ENCODE peak calls at places on chromosomes 1 and 21, in five cellular contexts. A is aorta, L is left ventricle myocardium inferior, E is suprapubic skin, R is Caco-2. D is an unnamed sample.

GRCh38 chr21:42444745-42445059 is 41.0 kb downstream of the UBASH3A start:
- DNase-seq in A (no peak), L (no peak), E (no peak), R (no peak), D (no peak)

GRCh38 chr1:24526940-24527542 is 24.4 kb downstream of the RCAN3 start:
- DNase-seq in A (no peak), L (no peak), E (no peak), R (no peak), D (no peak)

GRCh38 chr21:29155118-29155932 is 24.9 kb downstream of the MAP3K7CL start:
- DNase-seq in A (peak; percentile 81), L (peak; percentile 69), E (peak; percentile 66), R (no peak), D (peak; percentile 41)

GRCh38 chr1:204041232-204041767 is 31.6 kb upstream of the SOX13 start:
- DNase-seq in A (no peak), L (peak; percentile 36), E (peak; percentile 82), R (no peak), D (no peak)

GRCh38 chr1:200381256-200381980 is 28.4 kb downstream of the ZNF281 start:
- DNase-seq in A (no peak), L (no peak), E (no peak), R (no peak), D (no peak)

GRCh38 chr21:37877171-37877570 is 39.1 kb downstream of the KCNJ6 start:
- DNase-seq in A (no peak), L (no peak), E (no peak), R (no peak), D (no peak)

GRCh38 chr1:2972879-2973575 is 48.2 kb upstream of the ACTRT2 start:
- DNase-seq in A (no peak), L (no peak), E (peak; percentile 50), R (no peak), D (no peak)

GRCh38 chr1:43274125-43274803 is 4.5 kb downstream of the TMEM125 start:
- DNase-seq in A (no peak), L (no peak), E (peak; percentile 53), R (no peak), D (no peak)

GRCh38 chr1:55213029-55213884 is 1.9 kb downstream of the USP24 start:
- DNase-seq in A (no peak), L (no peak), E (no peak), R (no peak), D (no peak)

GRCh38 chr1:164846731-164847691 is 288.0 kb downstream of the PBX1 start:
- DNase-seq in A (no peak), L (no peak), E (no peak), R (no peak), D (no peak)

GRCh38 chr1:65371544-65371943 is 48.9 kb upstream of the LEPR start:
- DNase-seq in A (no peak), L (no peak), E (no peak), R (no peak), D (no peak)

GRCh38 chr1:59179673-59180072 is 117.2 kb upstream of the FGGY start:
- DNase-seq in A (no peak), L (no peak), E (no peak), R (no peak), D (no peak)

GRCh38 chr1:184606786-184607185 is 147.9 kb downstream of the EDEM3 start:
- DNase-seq in A (no peak), L (no peak), E (no peak), R (no peak), D (no peak)

GRCh38 chr1:203444077-203444683 is 31.4 kb upstream of the PRELP start:
- DNase-seq in A (no peak), L (no peak), E (no peak), R (no peak), D (no peak)

GRCh38 chr1:96966536-96967138 is 245.1 kb downstream of the PTBP2 start:
- DNase-seq in A (peak; percentile 78), L (peak; percentile 69), E (peak; percentile 75), R (peak; percentile 62), D (peak; percentile 57)

GRCh38 chr1:72009170-72009569 is 273.2 kb downstream of the NEGR1 start:
- DNase-seq in A (no peak), L (no peak), E (no peak), R (no peak), D (no peak)

GRCh38 chr1:90579212-90579802 is 137.8 kb downstream of the BARHL2 start:
- DNase-seq in A (no peak), L (no peak), E (no peak), R (no peak), D (no peak)

GRCh38 chr1:92410706-92411105 is 76.0 kb downstream of the GFI1 start:
- DNase-seq in A (no peak), L (no peak), E (no peak), R (no peak), D (no peak)

GRCh38 chr1:2799811-2800663 is 1.5 kb downstream of the TTC34 start:
- DNase-seq in A (peak; percentile 43), L (no peak), E (peak; percentile 57), R (no peak), D (peak; percentile 79)

GRCh38 chr1:204213668-204214662 is at the start of gene GOLT1A:
- DNase-seq in A (peak; percentile 69), L (peak; percentile 36), E (peak; percentile 74), R (peak; percentile 97), D (peak; percentile 90)

GRCh38 chr1:109277434-109278204 is 5.3 kb downstream of the PSRC1 start:
- DNase-seq in A (peak; percentile 84), L (peak; percentile 78), E (peak; percentile 80), R (peak; percentile 84), D (peak; percentile 92)

GRCh38 chr1:24768873-24769605 is 23.8 kb downstream of the CLIC4 start:
- DNase-seq in A (no peak), L (no peak), E (no peak), R (no peak), D (no peak)

GRCh38 chr1:69409731-69410456 is 157.8 kb upstream of the LRRC7 start:
- DNase-seq in A (no peak), L (no peak), E (no peak), R (no peak), D (peak; percentile 38)

GRCh38 chr1:22111115-22111514 is 31.8 kb downstream of the WNT4 start:
- DNase-seq in A (no peak), L (no peak), E (no peak), R (no peak), D (no peak)

GRCh38 chr1:59506952-59507351 is 210.1 kb downstream of the FGGY start:
- DNase-seq in A (peak; percentile 67), L (no peak), E (no peak), R (no peak), D (peak; percentile 55)

GRCh38 chr1:201740086-201740541 is 88.8 kb upstream of the IPO9 start:
- DNase-seq in A (no peak), L (no peak), E (no peak), R (no peak), D (no peak)

GRCh38 chr1:40980453-40981121 is 1.1 kb downstream of the CTPS1 start:
- DNase-seq in A (no peak), L (peak; percentile 25), E (peak; percentile 67), R (peak; percentile 55), D (no peak)

GRCh38 chr1:33943978-33944377 is 80.1 kb downstream of the HMGB4 start:
- DNase-seq in A (no peak), L (no peak), E (no peak), R (no peak), D (peak; percentile 48)

GRCh38 chr1:245860681-245861552 is 646.2 kb downstream of the SMYD3 start:
- DNase-seq in A (no peak), L (no peak), E (no peak), R (no peak), D (no peak)

GRCh38 chr1:231329483-231329882 is 8.2 kb downstream of the EXOC8 start:
- DNase-seq in A (no peak), L (no peak), E (no peak), R (no peak), D (no peak)

GRCh38 chr21:31260790-31261189 is 83.3 kb downstream of the TIAM1 start:
- DNase-seq in A (no peak), L (no peak), E (no peak), R (no peak), D (no peak)

GRCh38 chr1:23963617-23964234 is 4.1 kb downstream of the PNRC2 start:
- DNase-seq in A (no peak), L (no peak), E (no peak), R (no peak), D (no peak)

GRCh38 chr1:50783286-50783685 is 176.8 kb downstream of the FAF1 start:
- DNase-seq in A (no peak), L (no peak), E (no peak), R (no peak), D (no peak)

GRCh38 chr1:50787266-50787665 is 172.8 kb downstream of the FAF1 start:
- DNase-seq in A (no peak), L (no peak), E (no peak), R (no peak), D (no peak)
- H3K4me3 ChIP-seq in A (no peak overlapping the region), L (no peak overlapping the region), E (no peak overlapping the region), R (no peak overlapping the region), D (no peak overlapping the region)

GRCh38 chr1:230228234-230228897 is 161.3 kb downstream of the GALNT2 start:
- DNase-seq in A (no peak), L (no peak), E (no peak), R (no peak), D (no peak)
- H3K4me1 ChIP-seq in A (peaks cover 8% of the 10 kb centered on the region), L (peaks cover 37% of the 10 kb centered on the region), E (no peaks in the 10 kb centered on the region), R (no peaks in the 10 kb centered on the region), D (peaks cover 24% of the 10 kb centered on the region)

DNA sequence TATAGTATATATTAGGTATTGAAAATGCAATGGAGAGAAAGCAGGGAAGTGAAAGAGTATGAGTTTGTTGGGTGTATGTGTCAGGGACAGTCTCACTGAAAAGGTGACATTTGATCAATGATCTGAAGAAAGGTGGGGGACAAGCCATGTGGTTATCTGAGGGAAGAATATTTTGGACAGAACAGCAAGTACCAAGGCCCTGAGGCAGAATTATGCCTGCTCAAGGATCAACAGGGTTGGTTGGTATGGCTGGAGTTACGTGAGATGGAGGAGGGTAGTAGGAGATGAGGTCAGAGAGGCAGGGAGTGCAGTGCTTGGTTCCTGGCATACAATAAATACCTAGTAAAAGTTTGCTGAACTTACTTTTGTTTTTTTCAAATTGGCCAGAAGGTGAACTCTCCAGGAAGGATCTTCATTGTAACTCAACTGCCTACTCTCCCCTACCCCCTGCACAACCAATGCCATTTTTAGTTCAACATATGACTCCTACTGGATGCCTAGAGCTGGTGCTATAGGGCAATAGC is 1.8 kb downstream of the LAMTOR2 start:
- DNase-seq in A (no peak), L (no peak), E (no peak), R (no peak), D (no peak)
- H3K4me3 ChIP-seq in A (no peak overlapping the region), L (peak overlapping the region; percentile 95), E (no peak overlapping the region), R (no peak overlapping the region), D (peak overlapping the region; percentile 63)

GRCh38 chr1:150973826-150974579 is 632 bp downstream of the CERS2 start:
- DNase-seq in A (peak; percentile 68), L (peak; percentile 33), E (peak; percentile 77), R (no peak), D (peak; percentile 56)
- H3K4me1 ChIP-seq in A (no peaks in the 10 kb centered on the region), L (peaks cover 79% of the 10 kb centered on the region), E (peaks cover 70% of the 10 kb centered on the region), R (peaks cover 72% of the 10 kb centered on the region), D (peaks cover 91% of the 10 kb centered on the region)

D was measured in left lung.